ENCODE peak calls at places on chromosomes 5 and 9, in five cellular contexts. C, A, X, P and F are unnamed samples.

GRCh38 chr9:89313842-89314241 is 2.8 kb downstream of the CKS2 start:
- DNase-seq in C (no peak), X (no peak), A (no peak), P (no peak), F (no peak)

GRCh38 chr9:92654481-92655301 is 15.2 kb downstream of the IPPK start:
- DNase-seq in A (no peak), P (no peak), C (no peak), X (no peak), F (no peak)

GRCh38 chr9:114616684-114617520 is 5.8 kb downstream of the TMEM268 start:
- DNase-seq in A (peak), P (peak), C (no peak), X (peak), F (no peak)

GRCh38 chr5:31477971-31478370 is 53.9 kb downstream of the DROSHA start:
- DNase-seq in P (no peak), A (no peak), C (no peak), X (no peak), F (no peak)

GRCh38 chr5:81994679-81995078 is 22.9 kb downstream of the ATG10 start:
- DNase-seq in A (no peak), C (no peak), X (no peak), P (no peak), F (no peak)

GRCh38 chr5:10590226-10591047 is 26.6 kb downstream of the ANKRD33B start:
- DNase-seq in P (no peak), A (peak), C (no peak), X (no peak), F (no peak)

GRCh38 chr5:92309336-92309991 is 926.3 kb upstream of the ARRDC3 start:
- DNase-seq in A (peak), X (no peak), P (no peak), C (peak), F (no peak)

GRCh38 chr5:171269717-171270116 is 39.3 kb upstream of the TLX3 start:
- DNase-seq in C (no peak), A (no peak), X (no peak), P (no peak), F (no peak)

GRCh38 chr9:89899476-89900047 is 294.8 kb downstream of the GADD45G start:
- DNase-seq in X (no peak), P (no peak), A (no peak), C (peak), F (no peak)

GRCh38 chr5:150642567-150642927 is 2.1 kb downstream of the SYNPO start:
- DNase-seq in P (no peak), C (peak), A (no peak), X (no peak), F (no peak)

GRCh38 chr9:95100071-95100627 is 217.4 kb downstream of the FANCC start:
- DNase-seq in P (no peak), X (no peak), A (no peak), C (no peak), F (no peak)

GRCh38 chr5:151254533-151254932 is 1.5 kb downstream of the GM2A start:
- DNase-seq in A (no peak), X (no peak), C (no peak), P (no peak), F (no peak)

GRCh38 chr9:35078066-35078465 is 1.7 kb downstream of the FANCG start:
- DNase-seq in A (no peak), P (no peak), C (no peak), X (no peak), F (no peak)

GRCh38 chr5:2508514-2508913 is 243.0 kb downstream of the IRX2 start:
- DNase-seq in X (no peak), A (no peak), P (no peak), C (no peak), F (no peak)

GRCh38 chr5:27608992-27609391 is 570.6 kb upstream of the CDH9 start:
- DNase-seq in P (no peak), A (no peak), X (no peak), C (no peak), F (no peak)

GRCh38 chr9:134867917-134868750 is 12.5 kb upstream of the FCN2 start:
- DNase-seq in C (no peak), X (no peak), P (no peak), A (no peak), F (no peak)

GRCh38 chr5:172683696-172684464 is 42.8 kb downstream of the NEURL1B start:
- DNase-seq in P (no peak), X (no peak), A (no peak), C (no peak), F (no peak)

GRCh38 chr9:21504113-21504512 is 22.0 kb upstream of the IFNE start:
- DNase-seq in X (no peak), A (no peak), P (no peak), C (no peak), F (no peak)

GRCh38 chr5:157197088-157197487 is 16.4 kb downstream of the ITK start:
- DNase-seq in P (no peak), C (no peak), X (no peak), A (no peak), F (no peak)

GRCh38 chr5:31758803-31759425 is 120.0 kb downstream of the PDZD2 start:
- DNase-seq in C (no peak), X (no peak), P (no peak), A (no peak), F (no peak)

GRCh38 chr5:135126688-135127603 is 92.9 kb upstream of the PITX1 start:
- DNase-seq in C (no peak), X (no peak), P (no peak), A (no peak), F (no peak)
- TF ChIP-seq POLR2AphosphoS5 in C (no peak), X (no peak), P (no peak), A (no peak), F (no peak)

GRCh38 chr9:12085401-12085800 is 607.8 kb upstream of the TYRP1 start:
- DNase-seq in X (no peak), P (no peak), A (no peak), C (no peak), F (no peak)
- TF ChIP-seq TAF1 in X (no peak), P (no peak), A (no peak), C (no peak), F (no peak)

DNA sequence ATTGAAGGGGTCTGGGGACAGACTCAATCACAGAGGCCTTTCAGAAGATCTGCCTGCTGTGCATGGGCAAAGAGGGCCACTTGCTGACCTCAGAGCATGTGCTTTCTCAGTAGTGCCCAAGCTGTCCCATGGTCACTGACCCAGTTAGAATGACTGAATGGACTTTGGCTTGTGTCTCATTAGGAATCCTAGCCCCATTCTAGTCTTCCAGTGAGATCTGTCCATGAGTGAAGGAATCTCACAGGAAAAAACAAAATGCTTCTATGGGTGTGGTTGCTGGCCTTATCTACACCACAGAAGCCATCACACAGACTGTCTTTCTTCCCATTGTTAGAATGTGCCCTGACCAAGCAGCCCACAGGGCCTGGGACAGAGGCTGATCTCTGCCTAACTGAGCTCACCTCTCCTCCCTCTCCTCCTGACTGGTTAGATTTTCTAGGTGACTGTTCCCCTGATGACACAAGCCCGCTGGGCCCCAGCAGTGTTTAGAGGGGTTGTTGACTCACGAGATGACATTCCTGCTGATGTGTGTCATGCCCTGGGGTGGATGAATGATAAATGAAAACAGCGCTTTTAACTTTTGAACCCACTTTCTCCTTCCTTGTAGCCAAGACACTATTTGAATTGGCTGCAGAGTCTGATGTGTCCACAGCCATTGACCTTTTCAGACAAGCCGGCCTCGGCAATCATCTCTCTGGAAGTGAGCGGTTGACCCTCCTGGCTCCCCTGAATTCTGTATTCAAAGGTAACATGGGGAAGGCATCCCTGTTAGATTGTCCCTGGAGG is 24.7 kb downstream of the TGFBI start:
- DNase-seq in X (no peak), P (no peak), C (peak), A (peak), F (no peak)
- TF ChIP-seq POLR2A in X (no peak), P (no peak), C (peak), A (no peak), F (no peak)

GRCh38 chr5:115460476-115460875 is 84.1 kb downstream of the FEM1C start:
- DNase-seq in A (no peak), C (no peak), X (no peak), P (peak), F (no peak)
- TF ChIP-seq POLR2AphosphoS5 in A (no peak), C (no peak), X (no peak), P (no peak), F (no peak)

GRCh38 chr5:123720955-123721354 is 209.0 kb downstream of the CSNK1G3 start:
- DNase-seq in P (no peak), X (no peak), A (no peak), C (no peak), F (no peak)

GRCh38 chr5:123719004-123719403 is 207.0 kb downstream of the CSNK1G3 start:
- DNase-seq in A (no peak), C (no peak), X (no peak), P (no peak), F (no peak)

GRCh38 chr5:123720339-123720738 is 208.4 kb downstream of the CSNK1G3 start:
- DNase-seq in P (no peak), C (no peak), A (no peak), X (no peak), F (no peak)

GRCh38 chr5:123717139-123717538 is 205.2 kb downstream of the CSNK1G3 start:
- DNase-seq in C (no peak), P (no peak), A (no peak), X (no peak), F (no peak)

GRCh38 chr5:123718238-123718637 is 206.3 kb downstream of the CSNK1G3 start:
- DNase-seq in P (no peak), X (no peak), A (no peak), C (no peak), F (no peak)
- TF ChIP-seq TAF1 in P (no peak), X (no peak), A (no peak), C (no peak), F (no peak)

GRCh38 chr5:76952795-76953536 is at the start of gene CRHBP:
- DNase-seq in C (no peak), A (no peak), P (no peak), X (no peak), F (no peak)
- TF ChIP-seq POLR2A in C (no peak), A (no peak), P (no peak), X (no peak), F (no peak)

GRCh38 chr9:77021928-77022782 is 2.7 kb downstream of the FOXB2 start:
- DNase-seq in A (no peak), P (no peak), X (no peak), C (no peak), F (no peak)

GRCh38 chr9:77022783-77023440 is 3.5 kb downstream of the FOXB2 start:
- DNase-seq in X (no peak), C (no peak), P (no peak), A (no peak), F (no peak)

GRCh38 chr9:77020438-77021264 is 1.2 kb downstream of the FOXB2 start:
- DNase-seq in A (no peak), C (no peak), P (no peak), X (no peak), F (no peak)

GRCh38 chr9:77019810-77020437 is 469 bp downstream of the FOXB2 start:
- DNase-seq in A (no peak), X (no peak), P (no peak), C (no peak), F (no peak)

GRCh38 chr9:77021289-77021927 is 2.0 kb downstream of the FOXB2 start:
- DNase-seq in P (no peak), X (no peak), A (no peak), C (no peak), F (no peak)
- TF ChIP-seq POLR2AphosphoS5 in P (no peak), X (no peak), A (no peak), C (no peak), F (no peak)

DNA sequence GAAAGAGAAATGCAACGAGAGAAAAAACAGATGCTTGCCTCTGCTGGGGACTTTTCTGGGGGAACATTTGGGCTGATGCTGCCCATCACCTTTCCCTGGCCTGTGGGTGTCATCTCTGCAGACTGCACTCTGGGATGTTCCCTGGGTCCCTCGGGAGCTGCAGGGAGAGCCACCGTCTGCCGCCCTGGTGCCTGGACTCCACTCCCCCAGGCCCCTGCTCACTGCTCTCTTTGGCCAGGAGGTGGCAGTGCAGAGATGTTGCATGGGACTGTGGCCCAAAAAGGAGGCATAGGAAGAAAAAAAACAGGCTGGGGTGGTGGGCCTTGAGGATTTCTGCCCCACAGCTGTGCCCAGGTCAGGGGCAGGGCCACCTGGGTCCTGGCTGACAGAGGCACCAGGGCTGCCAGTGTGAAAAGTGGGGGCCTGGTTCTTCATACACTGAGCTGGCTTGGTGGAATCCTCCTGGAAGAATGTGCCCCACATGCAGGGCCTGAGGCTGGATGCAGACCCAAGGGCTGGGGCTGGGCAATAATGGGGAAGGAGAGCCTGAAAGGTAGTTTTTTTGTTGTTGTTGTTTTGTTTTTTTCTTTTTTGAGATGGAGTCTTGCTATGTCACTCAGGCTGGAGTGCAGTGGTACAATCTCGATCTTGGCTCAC is 353.6 kb downstream of the SLIT3 start:
- DNase-seq in X (peak), A (peak), C (peak), P (no peak), F (peak)
- TF ChIP-seq TAF1 in X (no peak), A (no peak), C (no peak), P (no peak), F (no peak)

GRCh38 chr9:130687615-130688014 is 6.0 kb upstream of the EXOSC2 start:
- DNase-seq in A (no peak), C (no peak), X (no peak), P (no peak), F (no peak)

GRCh38 chr9:130689572-130689936 is 4.0 kb upstream of the EXOSC2 start:
- DNase-seq in X (no peak), C (no peak), A (no peak), P (no peak), F (no peak)

GRCh38 chr9:130692365-130692764 is 1.2 kb upstream of the EXOSC2 start:
- DNase-seq in X (no peak), C (no peak), P (no peak), A (no peak), F (no peak)

GRCh38 chr9:130688070-130688469 is 5.5 kb upstream of the EXOSC2 start:
- DNase-seq in C (no peak), P (no peak), A (no peak), X (no peak), F (no peak)

DNA sequence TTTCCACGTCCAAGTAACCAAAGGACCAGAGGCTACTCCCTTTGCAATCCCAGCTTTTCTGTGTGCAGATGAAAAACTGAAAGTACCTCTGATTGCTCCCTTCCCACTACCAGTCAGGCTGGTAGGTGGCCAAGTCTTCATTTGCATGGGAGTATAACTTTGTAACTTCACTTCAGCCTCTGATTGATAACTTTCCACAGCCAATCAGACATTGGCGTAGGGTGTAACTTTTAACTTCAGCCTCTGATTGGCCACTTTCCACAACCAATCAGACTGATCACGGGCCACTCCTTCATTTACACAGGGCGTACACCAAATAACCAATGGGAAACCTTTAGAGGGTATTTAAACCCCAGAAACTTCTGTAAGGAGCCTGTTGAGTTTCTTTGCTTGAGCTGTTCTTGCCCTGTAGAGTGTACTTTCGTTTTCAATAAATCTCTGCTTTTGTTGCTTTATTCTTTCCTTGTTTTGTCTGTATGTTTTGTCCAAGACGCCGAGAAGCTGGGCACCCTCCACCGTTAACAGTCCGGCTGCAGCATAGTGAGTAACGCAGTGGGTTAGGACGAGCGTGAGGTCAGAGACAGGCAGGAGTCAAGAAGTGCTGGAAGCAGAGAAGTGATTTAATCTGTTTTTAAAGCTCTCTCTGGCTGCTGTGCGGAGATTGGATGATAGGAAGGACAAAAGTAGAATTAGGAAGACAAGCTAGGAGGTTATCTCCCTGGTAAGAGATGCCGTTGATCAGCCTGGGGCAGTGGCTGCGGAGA is 3.5 kb upstream of the EXOSC2 start:
- DNase-seq in A (peak), X (no peak), P (peak), C (peak), F (no peak)
- TF ChIP-seq POLR2A in A (peak), X (peak), P (no peak), C (peak), F (no peak)

GRCh38 chr9:87193925-87194380 is 246.6 kb upstream of the GAS1 start:
- DNase-seq in C (no peak), P (no peak), A (no peak), X (no peak), F (no peak)
- TF ChIP-seq POLR2AphosphoS5 in C (no peak), P (no peak), A (no peak), X (no peak), F (no peak)